ENCODE peak calls at places on chromosomes 11 and 22, in six cellular contexts. M, E, J, C, S and Q are unnamed samples.

GRCh38 chr11:44286268-44286880 is 23.6 kb downstream of the ALX4 start:
- DNase-seq in M (peak), E (peak), J (no peak), C (no peak), S (peak), Q (peak)

GRCh38 chr11:36509265-36509664 is 807 bp downstream of the TRAF6 start:
- DNase-seq in M (peak), E (peak), J (no peak), C (no peak), S (peak), Q (no peak)

GRCh38 chr11:34476853-34477252 is 36.7 kb downstream of the ELF5 start:
- DNase-seq in M (no peak), E (no peak), J (no peak), C (no peak), S (no peak), Q (no peak)

GRCh38 chr11:36948445-36949171 is 350.6 kb upstream of the RAG2 start:
- DNase-seq in M (no peak), E (no peak), J (no peak), C (no peak), S (peak), Q (no peak)

GRCh38 chr11:31847761-31848160 is 36.6 kb upstream of the PAX6 start:
- DNase-seq in M (no peak), E (no peak), J (no peak), C (no peak), S (no peak), Q (no peak)

GRCh38 chr11:71338806-71339177 is 86.4 kb upstream of the SHANK2 start:
- DNase-seq in M (no peak), E (no peak), J (no peak), C (no peak), S (no peak), Q (no peak)

GRCh38 chr11:118027694-118028093 is 41.5 kb downstream of the IL10RA start:
- DNase-seq in M (no peak), E (no peak), J (no peak), C (no peak), S (no peak), Q (no peak)

GRCh38 chr22:22884010-22884887 is 3.4 kb upstream of the IGLL5 start:
- DNase-seq in M (peak), E (peak), J (no peak), C (no peak), S (peak), Q (peak)

GRCh38 chr11:93849751-93850584 is 450 bp downstream of the VSTM5 start:
- DNase-seq in M (no peak), E (no peak), J (no peak), C (no peak), S (no peak), Q (peak)

GRCh38 chr11:70090989-70091388 is 12.9 kb downstream of the ANO1 start:
- DNase-seq in M (no peak), E (no peak), J (peak), C (no peak), S (no peak), Q (no peak)

GRCh38 chr11:44624761-44625221 is 59.3 kb downstream of the CD82 start:
- DNase-seq in M (peak), E (no peak), J (peak), C (no peak), S (no peak), Q (peak)

GRCh38 chr11:67032830-67033555 is 10.1 kb downstream of the SYT12 start:
- DNase-seq in M (no peak), E (no peak), J (no peak), C (peak), S (no peak), Q (no peak)
- H3K27ac ChIP-seq in M (no peak), E (no peak), J (no peak), C (peak), S (no peak), Q (no peak)

GRCh38 chr11:122099345-122100045 is 16.5 kb downstream of the BLID start:
- DNase-seq in M (no peak), E (no peak), J (no peak), C (no peak), S (no peak), Q (no peak)

GRCh38 chr11:122102426-122102825 is 13.6 kb downstream of the BLID start:
- DNase-seq in M (no peak), E (no peak), J (no peak), C (no peak), S (no peak), Q (no peak)

GRCh38 chr11:122100222-122101080 is 15.6 kb downstream of the BLID start:
- DNase-seq in M (no peak), E (no peak), J (peak), C (peak), S (peak), Q (peak)

GRCh38 chr11:122103366-122103765 is 12.6 kb downstream of the BLID start:
- DNase-seq in M (no peak), E (no peak), J (no peak), C (no peak), S (no peak), Q (no peak)

GRCh38 chr11:122101625-122102291 is 14.3 kb downstream of the BLID start:
- DNase-seq in M (no peak), E (no peak), J (peak), C (peak), S (peak), Q (no peak)
- H3K4me3 ChIP-seq in M (no peak), E (no peak), J (peak), C (peak), S (no peak), Q (no peak)

GRCh38 chr11:102733232-102733875 is 8.6 kb upstream of the MMP8 start:
- DNase-seq in M (peak), E (no peak), J (no peak), C (no peak), S (peak), Q (no peak)
- H3K27ac ChIP-seq in M (no peak), E (no peak), J (no peak), C (no peak), S (no peak), Q (no peak)

DNA sequence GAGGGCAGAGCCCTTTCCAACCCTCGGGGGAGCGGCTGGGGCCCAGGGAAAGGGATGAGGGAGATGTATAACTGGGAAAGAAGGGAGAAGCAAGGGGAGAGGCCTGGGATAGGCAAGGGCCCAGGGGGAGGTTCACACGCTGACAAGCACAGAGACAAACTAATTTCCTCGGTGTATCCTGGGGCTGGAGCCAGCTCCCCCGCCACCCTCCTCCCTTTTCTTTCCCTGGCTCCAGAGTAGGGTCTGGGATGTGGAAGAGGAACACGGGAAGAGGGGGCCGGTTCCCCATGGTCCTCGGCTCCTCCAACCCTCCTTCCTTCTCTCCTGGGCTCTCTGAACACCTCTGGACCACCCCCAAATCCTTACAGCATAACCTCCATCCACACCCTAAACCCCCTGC is 6.9 kb downstream of the CLCF1 start:
- DNase-seq in M (no peak), E (no peak), J (peak), C (no peak), S (no peak), Q (no peak)
- H3K4me3 ChIP-seq in M (no peak), E (no peak), J (peak), C (no peak), S (no peak), Q (no peak)

GRCh38 chr22:39432361-39432811 is 24.4 kb upstream of the MGAT3 start:
- DNase-seq in M (no peak), E (no peak), J (no peak), C (no peak), S (no peak), Q (no peak)
- H3K27ac ChIP-seq in M (no peak), E (no peak), J (peak), C (peak), S (no peak), Q (peak)

DNA sequence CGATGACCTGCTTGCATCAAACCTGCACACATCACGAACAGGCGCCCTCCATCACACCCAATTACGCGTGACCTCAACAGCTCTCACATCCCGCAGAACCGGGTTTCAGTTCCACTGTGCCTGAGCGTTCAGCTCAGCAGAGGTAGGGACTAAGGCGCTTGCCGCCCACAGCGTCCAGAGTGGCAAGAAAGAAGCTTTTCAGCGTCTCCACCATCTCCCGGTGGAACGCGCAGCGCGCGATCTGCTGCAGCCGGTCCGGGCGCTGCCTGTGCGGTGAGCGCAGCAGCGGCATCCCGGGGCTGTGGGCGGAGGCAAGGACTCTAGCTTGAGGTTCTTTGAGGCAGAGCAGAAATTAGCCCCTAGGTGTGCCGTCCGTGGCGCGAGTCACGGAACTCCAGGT is 1.5 kb upstream of the CALCA start:
- DNase-seq in M (no peak), E (no peak), J (peak), C (no peak), S (peak), Q (no peak)
- H3K4me3 ChIP-seq in M (peak), E (peak), J (peak), C (peak), S (no peak), Q (peak)

GRCh38 chr22:46577361-46578249 is 40.2 kb upstream of the CELSR1 start:
- DNase-seq in M (no peak), E (no peak), J (peak), C (no peak), S (no peak), Q (no peak)
- H3K27ac ChIP-seq in M (no peak), E (no peak), J (peak), C (no peak), S (no peak), Q (peak)

GRCh38 chr11:64842366-64842759 is 2.1 kb downstream of the CDC42BPG start:
- DNase-seq in M (no peak), E (no peak), J (no peak), C (no peak), S (peak), Q (no peak)
- H3K4me3 ChIP-seq in M (no peak), E (no peak), J (no peak), C (no peak), S (no peak), Q (no peak)

GRCh38 chr22:40534379-40535188 is 101.9 kb downstream of the MRTFA start:
- DNase-seq in M (no peak), E (no peak), J (no peak), C (no peak), S (peak), Q (no peak)

GRCh38 chr22:40533712-40534378 is 102.7 kb downstream of the MRTFA start:
- DNase-seq in M (peak), E (peak), J (no peak), C (no peak), S (peak), Q (no peak)

GRCh38 chr22:40529817-40530216 is 106.7 kb downstream of the MRTFA start:
- DNase-seq in M (no peak), E (no peak), J (no peak), C (no peak), S (no peak), Q (no peak)

GRCh38 chr22:40535189-40535512 is 101.4 kb downstream of the MRTFA start:
- DNase-seq in M (no peak), E (no peak), J (no peak), C (no peak), S (no peak), Q (no peak)

GRCh38 chr22:40531951-40532900 is 104.3 kb downstream of the MRTFA start:
- DNase-seq in M (no peak), E (no peak), J (no peak), C (no peak), S (no peak), Q (no peak)
- H3K27ac ChIP-seq in M (peak), E (peak), J (peak), C (peak), S (no peak), Q (peak)